ENCODE peak calls at places on chromosomes 2 and 18, in ten cellular contexts. K is adrenal gland, I is brain microvascular endothelial cell, A is PC-9, J is GM12865, M is body of pancreas, L is upper lobe of left lung, T is hepatocyte, B is uterus, V is astrocyte of the cerebellum. R is an unnamed sample.

GRCh38 chr2:45008296-45009129 is 739 bp downstream of the SIX2 start:
- DNase-seq in K (peak; percentile 59), I (no peak), A (peak; percentile 36), J (peak; percentile 24), M (peak; percentile 55), L (no peak), T (peak; percentile 25), B (no peak), V (no peak), R (no peak)

GRCh38 chr2:176553685-176554106 is 284.5 kb downstream of the MTX2 start:
- DNase-seq in K (peak; percentile 86), I (peak; percentile 14), A (peak; percentile 67), J (peak; percentile 15), M (peak; percentile 58), L (peak; percentile 61), T (peak; percentile 38), B (peak; percentile 74), V (no peak), R (no peak)

GRCh38 chr2:28356095-28356911 is 36.4 kb upstream of the FOSL2 start:
- DNase-seq in K (peak; percentile 96), I (peak; percentile 79), A (peak; percentile 67), J (no peak), M (peak; percentile 83), L (peak; percentile 69), T (peak; percentile 87), B (peak; percentile 90), V (peak; percentile 49), R (peak; percentile 67)

GRCh38 chr2:149360106-149360505 is 29.7 kb downstream of the LYPD6 start:
- DNase-seq in K (no peak), I (no peak), A (no peak), J (no peak), M (no peak), L (no peak), T (no peak), B (no peak), V (no peak), R (no peak)

GRCh38 chr2:98472961-98473746 is 28.5 kb downstream of the INPP4A start:
- DNase-seq in K (no peak), I (no peak), A (no peak), J (no peak), M (no peak), L (no peak), T (no peak), B (no peak), V (no peak), R (no peak)

GRCh38 chr18:70373062-70373519 is 84.2 kb downstream of the SOCS6 start:
- DNase-seq in K (no peak), I (peak; percentile 74), A (peak; percentile 23), J (no peak), M (no peak), L (no peak), T (peak; percentile 46), B (no peak), V (peak; percentile 53), R (no peak)

GRCh38 chr2:54081574-54081973 is 33.8 kb upstream of the ACYP2 start:
- DNase-seq in K (no peak), I (peak; percentile 53), A (no peak), J (peak; percentile 92), M (no peak), L (no peak), T (no peak), B (no peak), V (no peak), R (no peak)

GRCh38 chr2:98037206-98037605 is 41.5 kb upstream of the TMEM131 start:
- DNase-seq in K (no peak), I (no peak), A (no peak), J (no peak), M (no peak), L (no peak), T (no peak), B (no peak), V (no peak), R (no peak)

GRCh38 chr18:48808476-48808875 is 142.3 kb downstream of the SMAD7 start:
- DNase-seq in K (peak; percentile 9), I (no peak), A (no peak), J (no peak), M (no peak), L (no peak), T (no peak), B (peak; percentile 3), V (no peak), R (no peak)

GRCh38 chr18:48811401-48811800 is 139.4 kb downstream of the SMAD7 start:
- DNase-seq in K (no peak), I (no peak), A (no peak), J (peak; percentile 68), M (no peak), L (no peak), T (no peak), B (no peak), V (no peak), R (no peak)

GRCh38 chr18:48809365-48809764 is 141.4 kb downstream of the SMAD7 start:
- DNase-seq in K (no peak), I (no peak), A (no peak), J (no peak), M (no peak), L (no peak), T (no peak), B (no peak), V (no peak), R (no peak)

GRCh38 chr18:48813833-48814489 is 136.8 kb downstream of the SMAD7 start:
- DNase-seq in K (peak; percentile 29), I (no peak), A (no peak), J (peak; percentile 48), M (peak; percentile 3), L (peak; percentile 51), T (no peak), B (peak; percentile 11), V (no peak), R (peak; percentile 13)

GRCh38 chr18:48810805-48811204 is 140.0 kb downstream of the SMAD7 start:
- DNase-seq in K (no peak), I (no peak), A (no peak), J (no peak), M (no peak), L (no peak), T (no peak), B (no peak), V (no peak), R (no peak)
- TF ChIP-seq CTCF in K (no peak), I (no peak), A (no peak), J (no peak), M (no peak), L (no peak), T (no peak), B (no peak), V (no peak), R (no peak)

GRCh38 chr2:74688881-74689280 is 34.8 kb downstream of the SEMA4F start:
- DNase-seq in K (no peak), I (no peak), A (no peak), J (no peak), M (no peak), L (no peak), T (no peak), B (no peak), V (no peak), R (no peak)

GRCh38 chr2:74689671-74690070 is 35.6 kb downstream of the SEMA4F start:
- DNase-seq in K (no peak), I (no peak), A (no peak), J (no peak), M (no peak), L (no peak), T (no peak), B (no peak), V (no peak), R (no peak)

GRCh38 chr2:74691955-74692354 is 37.9 kb downstream of the SEMA4F start:
- DNase-seq in K (no peak), I (no peak), A (no peak), J (no peak), M (no peak), L (no peak), T (no peak), B (no peak), V (no peak), R (no peak)

GRCh38 chr2:74694281-74694680 is 40.2 kb downstream of the SEMA4F start:
- DNase-seq in K (no peak), I (no peak), A (no peak), J (no peak), M (no peak), L (no peak), T (no peak), B (no peak), V (no peak), R (no peak)

DNA sequence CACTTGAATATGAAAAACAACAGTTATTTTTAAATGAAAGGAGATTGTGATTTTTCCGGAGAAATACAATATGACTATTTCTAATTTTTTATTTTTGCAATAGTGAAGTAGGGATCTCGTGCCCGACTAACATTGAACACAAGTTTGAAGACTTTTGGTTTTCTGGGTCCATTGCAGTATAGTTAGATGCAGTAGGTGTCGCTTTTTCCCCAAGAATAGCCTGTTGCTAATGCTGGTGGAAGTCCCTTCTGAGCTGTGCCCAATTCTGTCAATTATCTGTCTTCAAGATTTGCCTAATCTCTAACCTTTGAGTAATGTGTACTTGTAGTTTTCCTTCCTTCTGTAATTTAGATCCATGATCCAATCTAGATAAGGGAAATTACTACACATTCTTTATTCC is 36.5 kb downstream of the SEMA4F start:
- DNase-seq in K (no peak), I (peak; percentile 52), A (peak; percentile 24), J (peak; percentile 72), M (peak; percentile 20), L (peak; percentile 33), T (peak; percentile 73), B (no peak), V (peak; percentile 28), R (no peak)
- TF ChIP-seq CTCF in K (peak; percentile 75), I (peak; percentile 81), A (peak; percentile 93), J (peak; percentile 72), M (peak; percentile 65), L (peak; percentile 70), T (peak; percentile 90), B (peak; percentile 48), V (peak; percentile 81), R (peak; percentile 42)

DNA sequence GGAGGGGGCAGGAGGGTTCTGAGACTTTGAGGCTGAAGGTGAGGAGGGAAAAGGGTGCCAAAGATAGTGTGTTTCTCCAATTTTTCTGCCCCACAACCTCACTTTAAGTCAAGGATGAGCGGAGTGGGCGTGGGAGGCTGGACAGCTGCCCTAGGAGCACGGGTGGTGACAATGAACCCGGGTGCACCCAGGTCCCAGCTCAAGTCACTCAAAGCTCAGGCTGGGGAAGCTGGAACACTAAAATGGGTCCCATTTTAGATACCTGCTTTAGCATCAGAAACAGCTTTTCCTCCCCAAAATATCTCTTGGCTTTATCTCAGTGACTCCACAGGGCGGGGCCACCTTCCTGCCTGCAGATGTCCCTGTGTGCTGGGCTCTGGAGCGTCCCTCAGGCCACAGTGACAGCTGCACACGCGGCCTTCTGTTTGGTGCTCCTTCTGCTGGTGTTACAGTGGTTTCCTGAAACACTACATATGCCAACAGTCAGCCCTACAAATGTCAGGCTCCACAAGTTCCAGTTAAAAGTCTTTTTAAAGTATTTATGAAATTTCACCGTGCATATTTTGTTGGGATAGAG is 1.4 kb upstream of the MBP start:
- DNase-seq in K (peak; percentile 84), I (no peak), A (no peak), J (peak; percentile 35), M (peak; percentile 35), L (peak; percentile 71), T (no peak), B (no peak), V (no peak), R (no peak)
- TF ChIP-seq CTCF in K (no peak), I (no peak), A (no peak), J (no peak), M (no peak), L (peak; percentile 28), T (no peak), B (no peak), V (no peak), R (no peak)

GRCh38 chr18:59238385-59238784 is 18.4 kb downstream of the GRP start:
- DNase-seq in K (no peak), I (no peak), A (no peak), J (no peak), M (no peak), L (no peak), T (no peak), B (no peak), V (no peak), R (no peak)

GRCh38 chr18:59239627-59240026 is 19.7 kb downstream of the GRP start:
- DNase-seq in K (no peak), I (no peak), A (no peak), J (no peak), M (no peak), L (no peak), T (no peak), B (no peak), V (no peak), R (no peak)
- TF ChIP-seq CTCF in K (no peak), I (no peak), A (no peak), J (no peak), M (no peak), L (no peak), T (no peak), B (no peak), V (no peak), R (no peak)